ENCODE peak calls at places on chromosomes 4 and X, in nine cellular contexts. B is cardiac muscle cell; E is stimulated activated CD4-positive, alpha-beta T cell treated with anti-CD3 and anti-CD28 coated beads, Interleukin-4, amount 100 ng/mL, for 48 hours; H is GM20000; W is NCI-H187; J is SK-N-SH; R is activated effector memory CD4-positive, alpha-beta T cell treated with Interleukin-2 at 50 U/mL for 16 hours; D is adipocyte; S is NCI-H1092. Z is an unnamed sample.

GRCh38 chrX:15566244-15566643 is 34.5 kb downstream of the ACE2 start:
- DNase-seq in H (no peak), S (no peak), B (no peak), J (no peak), D (no peak), W (no peak), E (no peak), R (no peak), Z (no peak)

GRCh38 chrX:4277122-4277521 is 563.7 kb upstream of the PRKX start:
- DNase-seq in S (no peak), W (no peak), J (no peak), H (no peak), D (no peak), B (no peak), R (no peak), E (no peak), Z (no peak)

GRCh38 chr4:53326535-53326934 is 39.3 kb downstream of the SCFD2 start:
- DNase-seq in H (no peak), R (no peak), W (no peak), B (no peak), S (no peak), E (no peak), D (no peak), J (no peak), Z (no peak)

GRCh38 chr4:28690890-28691289 is 1830.2 kb downstream of the STIM2 start:
- DNase-seq in B (no peak), D (no peak), S (no peak), R (no peak), J (no peak), E (no peak), W (no peak), H (no peak), Z (no peak)

GRCh38 chrX:87728024-87728423 is 210.4 kb downstream of the KLHL4 start:
- DNase-seq in S (no peak), R (no peak), J (no peak), E (no peak), W (no peak), D (no peak), B (no peak), H (no peak), Z (no peak)

GRCh38 chrX:107736781-107737531 is 38.6 kb downstream of the TSC22D3 start:
- DNase-seq in R (no peak), H (no peak), W (no peak), S (peak; percentile 78), B (no peak), D (no peak), J (no peak), E (no peak), Z (no peak)

GRCh38 chr4:170736710-170737109 is 647.0 kb upstream of the AADAT start:
- DNase-seq in J (no peak), E (no peak), W (no peak), H (no peak), S (no peak), R (no peak), B (no peak), D (peak; percentile 16), Z (no peak)

GRCh38 chr4:8109406-8110065 is 49.1 kb downstream of the ABLIM2 start:
- DNase-seq in S (no peak), J (no peak), B (no peak), W (no peak), E (no peak), D (no peak), H (no peak), R (no peak), Z (no peak)

GRCh38 chr4:174406416-174406815 is 115.9 kb downstream of the HPGD start:
- DNase-seq in R (no peak), D (no peak), B (peak; percentile 44), J (no peak), S (no peak), W (no peak), H (no peak), E (no peak), Z (no peak)

GRCh38 chrX:23952984-23953907 is 45.4 kb downstream of the CXorf58 start:
- DNase-seq in S (no peak), B (no peak), J (no peak), W (no peak), R (peak; percentile 33), H (peak; percentile 53), D (no peak), E (peak; percentile 8), Z (no peak)

GRCh38 chr4:150348079-150348478 is 233.9 kb upstream of the MAB21L2 start:
- DNase-seq in H (no peak), D (peak; percentile 32), S (no peak), J (no peak), E (no peak), W (no peak), B (peak; percentile 47), R (no peak), Z (no peak)

GRCh38 chr4:54802336-54802735 is 144.6 kb downstream of the KIT start:
- DNase-seq in E (no peak), J (no peak), H (no peak), R (no peak), W (no peak), S (no peak), B (peak; percentile 22), D (peak; percentile 33), Z (no peak)

GRCh38 chr4:144174401-144175067 is 34.0 kb upstream of the GYPA start:
- DNase-seq in E (no peak), S (no peak), B (peak; percentile 77), J (peak; percentile 22), R (no peak), D (peak; percentile 83), H (peak; percentile 50), W (peak; percentile 0), Z (peak; percentile 47)

Z was measured in putamen.